ENCODE peak calls at places on chromosomes 7 and 10, in four cellular contexts. Q is transverse colon, K is SK-N-SH, X is upper lobe of left lung. G is an unnamed sample.

GRCh38 chr10:35043796-35044344 is 46.3 kb downstream of the CUL2 start:
- DNase-seq in X (no peak), Q (no peak), K (no peak), G (no peak)

GRCh38 chr10:126094537-126094936 is 198.2 kb downstream of the FANK1 start:
- DNase-seq in X (no peak), Q (no peak), K (no peak), G (no peak)

GRCh38 chr7:74356589-74357315 is 67.5 kb downstream of the CLIP2 start:
- DNase-seq in Q (no peak), X (no peak), K (no peak), G (no peak)

GRCh38 chr10:2631557-2631956 is 435.8 kb upstream of the PFKP start:
- DNase-seq in Q (no peak), X (no peak), K (no peak), G (no peak)

GRCh38 chr10:127374901-127375300 is 174.2 kb upstream of the NPS start:
- DNase-seq in X (no peak), K (no peak), Q (no peak), G (no peak)

GRCh38 chr7:45647967-45648670 is 74.0 kb downstream of the ADCY1 start:
- DNase-seq in K (no peak), Q (no peak), X (no peak), G (no peak)

GRCh38 chr7:32142649-32143048 is 72.4 kb upstream of the PDE1C start:
- DNase-seq in X (no peak), Q (no peak), K (no peak), G (no peak)

GRCh38 chr7:50657341-50657873 is 92.2 kb upstream of the DDC start:
- DNase-seq in Q (peak), K (no peak), X (no peak), G (peak)

GRCh38 chr10:116892873-116893685 is 43.8 kb downstream of the ENO4 start:
- DNase-seq in X (no peak), Q (no peak), K (no peak), G (no peak)

GRCh38 chr10:51716981-51717380 is 17.6 kb upstream of the CSTF2T start:
- DNase-seq in X (no peak), Q (no peak), K (no peak), G (no peak)

GRCh38 chr10:119469325-119469707 is 73.2 kb downstream of the RGS10 start:
- DNase-seq in X (no peak), K (no peak), Q (no peak), G (no peak)

GRCh38 chr10:909831-910230 is 21.7 kb downstream of the LARP4B start:
- DNase-seq in X (no peak), K (no peak), Q (no peak), G (no peak)

GRCh38 chr7:125834421-125834820 is 904.8 kb upstream of the POT1 start:
- DNase-seq in K (no peak), Q (no peak), X (no peak), G (no peak)

GRCh38 chr7:15313361-15313760 is 248.5 kb downstream of the AGMO start:
- DNase-seq in X (no peak), K (no peak), Q (no peak), G (no peak)

GRCh38 chr7:115230882-115231508 is 309.1 kb downstream of the MDFIC start:
- DNase-seq in Q (no peak), X (no peak), K (no peak), G (no peak)

GRCh38 chr10:71338728-71339495 is 19.9 kb downstream of the SLC29A3 start:
- DNase-seq in X (no peak), Q (no peak), K (peak), G (no peak)

GRCh38 chr10:22712959-22713852 is 1.2 kb downstream of the PIP4K2A start:
- DNase-seq in K (peak), Q (peak), X (peak), G (peak)

GRCh38 chr7:28130277-28130676 is 50.3 kb downstream of the JAZF1 start:
- DNase-seq in Q (no peak), X (no peak), K (no peak), G (no peak)

GRCh38 chr10:80191589-80192270 is 13.6 kb downstream of the ANXA11 start:
- DNase-seq in X (no peak), Q (peak), K (no peak), G (no peak)

GRCh38 chr10:96896884-96897589 is 64.9 kb downstream of the LCOR start:
- DNase-seq in Q (no peak), K (no peak), X (no peak), G (no peak)

GRCh38 chr7:98105942-98106544 is 619 bp upstream of the LMTK2 start:
- DNase-seq in X (no peak), K (no peak), Q (peak), G (no peak)

GRCh38 chr10:509361-510102 is 179.9 kb downstream of the DIP2C start:
- DNase-seq in K (no peak), Q (no peak), X (no peak), G (no peak)

GRCh38 chr7:91041901-91042457 is 222.3 kb upstream of the FZD1 start:
- DNase-seq in K (no peak), X (no peak), Q (no peak), G (no peak)

GRCh38 chr7:81002471-81002870 is 83.6 kb upstream of the SEMA3C start:
- DNase-seq in K (no peak), X (no peak), Q (no peak), G (no peak)

GRCh38 chr7:130062246-130062645 is 8.1 kb upstream of the KLHDC10 start:
- DNase-seq in Q (no peak), K (no peak), X (no peak), G (no peak)

GRCh38 chr10:101932182-101932581 is 88.6 kb upstream of the KCNIP2 start:
- DNase-seq in Q (no peak), X (no peak), K (no peak), G (no peak)

GRCh38 chr10:50367732-50368131 is 116.4 kb upstream of the ASAH2 start:
- DNase-seq in X (no peak), Q (peak), K (peak), G (no peak)

GRCh38 chr10:46075869-46076268 is 29.8 kb upstream of the MSMB start:
- DNase-seq in Q (no peak), X (no peak), K (no peak), G (no peak)

GRCh38 chr7:139153832-139154231 is 44.3 kb upstream of the ZC3HAV1 start:
- DNase-seq in Q (no peak), X (no peak), K (no peak), G (no peak)

GRCh38 chr10:77531441-77532001 is 106.1 kb downstream of the KCNMA1 start:
- DNase-seq in Q (no peak), X (no peak), K (no peak), G (no peak)

DNA sequence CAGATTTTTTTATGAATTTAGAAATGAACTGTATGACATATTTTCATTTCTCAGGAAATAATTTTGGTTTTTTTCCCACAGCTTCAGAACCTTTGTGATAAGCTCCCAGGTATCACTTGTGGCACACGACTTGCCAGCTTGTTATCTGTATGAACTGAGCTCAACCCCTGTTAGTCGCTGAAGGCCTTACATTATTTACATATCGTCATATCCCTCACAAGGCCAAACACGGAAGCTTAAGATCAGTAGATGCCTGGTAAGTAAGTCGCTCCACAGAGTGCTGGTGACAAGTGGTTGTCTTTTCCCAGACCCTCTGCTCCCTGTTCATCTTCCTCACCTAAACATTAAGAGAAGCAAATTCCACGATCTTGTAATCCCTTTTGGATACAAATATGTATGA is 55.2 kb downstream of the RAPGEF5 start:
- DNase-seq in X (no peak), Q (no peak), K (no peak), G (no peak)
- TF ChIP-seq EP300 in X (no peak), Q (no peak), K (no peak), G (no peak)

GRCh38 chr10:3761916-3762708 is 22.9 kb downstream of the KLF6 start:
- DNase-seq in K (no peak), Q (no peak), X (no peak), G (no peak)
- TF ChIP-seq EP300 in K (no peak), Q (no peak), X (no peak), G (no peak)

DNA sequence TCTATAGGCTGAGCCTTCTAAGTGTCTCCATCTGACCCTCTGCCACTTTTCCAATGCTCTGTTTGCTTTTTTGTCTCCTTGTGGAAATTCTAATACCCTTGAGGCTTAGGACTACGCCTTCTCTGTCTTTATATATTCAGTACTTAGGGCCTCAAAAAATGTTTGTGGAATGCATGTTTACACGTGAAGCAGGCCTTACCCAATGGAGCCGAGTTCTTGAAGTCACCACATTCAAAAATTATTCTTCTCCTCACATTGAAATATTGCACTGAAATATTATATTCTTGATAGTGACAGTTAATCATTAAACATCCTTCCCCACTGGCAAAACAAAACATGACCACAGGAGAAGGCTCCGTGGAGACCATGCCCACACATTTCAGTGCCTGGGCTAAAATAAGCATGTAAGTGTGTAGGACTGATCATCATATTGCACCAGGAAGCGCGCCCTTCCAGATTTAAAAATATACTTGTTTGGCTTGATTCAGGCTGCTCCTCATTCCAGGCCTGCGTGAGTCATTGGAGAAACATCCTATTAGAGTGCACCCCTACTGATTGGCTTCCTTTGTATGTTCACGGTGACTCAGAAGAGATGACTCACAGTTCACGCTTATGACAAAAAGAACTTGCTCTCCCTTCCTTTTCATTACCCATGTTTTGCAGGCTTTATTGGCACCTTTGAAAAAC is 307.4 kb upstream of the AOAH start:
- DNase-seq in X (no peak), K (no peak), Q (peak), G (peak)
- TF ChIP-seq EP300 in X (no peak), K (peak), Q (no peak), G (no peak)

DNA sequence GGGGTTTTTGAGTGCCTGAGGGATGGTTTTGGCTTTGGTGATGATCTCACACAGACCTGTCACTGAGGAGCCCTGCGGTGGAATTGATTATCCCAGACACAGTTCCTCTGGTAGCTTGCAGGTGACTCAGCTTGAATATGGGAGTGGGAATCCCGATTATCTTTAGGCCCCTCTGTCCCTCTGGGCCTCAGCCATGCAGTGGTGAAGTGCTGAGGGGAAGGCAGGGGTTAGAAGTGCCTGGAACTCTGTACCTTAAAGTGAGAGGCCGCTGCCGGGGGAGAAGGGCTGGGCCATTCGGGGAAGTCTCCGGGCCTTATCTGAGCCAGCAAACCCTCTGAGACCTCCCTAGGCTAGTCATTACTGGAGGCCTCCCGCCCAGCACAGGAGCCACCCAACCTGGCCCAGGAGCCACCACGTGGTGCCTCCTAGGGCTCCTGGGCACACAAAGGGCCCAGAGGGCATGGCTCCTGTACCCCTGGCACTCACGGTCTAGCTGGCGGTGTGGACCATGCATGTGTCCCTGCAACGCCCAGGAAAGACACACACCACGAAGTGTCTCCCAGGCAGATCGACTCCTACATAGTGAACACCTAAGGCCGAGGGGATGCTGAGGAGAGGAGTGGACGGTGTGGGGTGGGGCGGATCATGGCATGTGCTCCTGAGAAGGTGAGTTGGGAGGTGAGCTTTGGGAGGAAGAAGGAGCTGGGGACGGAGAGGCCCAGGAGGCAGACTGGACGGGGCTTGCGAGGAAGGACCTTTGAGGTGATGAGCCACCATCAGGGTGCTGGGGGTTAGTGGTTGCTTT is 56.2 kb downstream of the HK1 start:
- DNase-seq in K (no peak), Q (no peak), X (peak), G (no peak)
- TF ChIP-seq EP300 in K (no peak), Q (no peak), X (no peak), G (no peak)